ENCODE peak calls at places on chromosomes 4 and X, in nine cellular contexts. K is GM12892, E is HCT116, B is tibial nerve, X is ovary, L is esophagus squamous epithelium, C is GM12891, J is uterus, N is adrenal gland. G is an unnamed sample.

GRCh38 chr4:48909697-48910096 is 3.1 kb upstream of the OCIAD2 start:
- DNase-seq in K (no peak), E (peak), B (no peak), X (no peak), L (no peak), C (no peak), J (peak), N (peak), G (peak)

GRCh38 chr4:82523179-82523578 is 38.6 kb downstream of the TMEM150C start:
- DNase-seq in K (no peak), E (no peak), B (no peak), X (no peak), L (no peak), C (no peak), J (no peak), N (no peak), G (no peak)

GRCh38 chr4:5572114-5572513 is 136.2 kb downstream of the EVC2 start:
- DNase-seq in K (no peak), E (no peak), B (no peak), X (no peak), L (no peak), C (no peak), J (no peak), N (no peak), G (no peak)

GRCh38 chr4:153318696-153319320 is 25.7 kb upstream of the MND1 start:
- DNase-seq in K (peak), E (peak), B (no peak), X (no peak), L (no peak), C (peak), J (no peak), N (peak), G (no peak)

GRCh38 chr4:103996059-103996458 is 276.3 kb upstream of the TACR3 start:
- DNase-seq in K (no peak), E (peak), B (no peak), X (no peak), L (no peak), C (no peak), J (no peak), N (no peak), G (peak)

GRCh38 chrX:2841511-2841910 is 12.8 kb downstream of the GYG2 start:
- DNase-seq in K (no peak), E (no peak), B (no peak), X (no peak), L (no peak), C (no peak), J (no peak), N (no peak), G (no peak)

GRCh38 chr4:15186149-15186548 is 183.9 kb downstream of the CPEB2 start:
- DNase-seq in K (no peak), E (no peak), B (no peak), X (no peak), L (no peak), C (no peak), J (no peak), N (no peak), G (no peak)

GRCh38 chr4:88613417-88613875 is 21.2 kb downstream of the HERC3 start:
- DNase-seq in K (no peak), E (no peak), B (no peak), X (no peak), L (no peak), C (no peak), J (no peak), N (no peak), G (no peak)

GRCh38 chr4:155509619-155510018 is 132.9 kb upstream of the MAP9 start:
- DNase-seq in K (no peak), E (no peak), B (no peak), X (no peak), L (no peak), C (no peak), J (no peak), N (no peak), G (no peak)

GRCh38 chr4:138035781-138036258 is 206.3 kb downstream of the SLC7A11 start:
- DNase-seq in K (peak), E (peak), B (no peak), X (no peak), L (no peak), C (peak), J (no peak), N (no peak), G (peak)

GRCh38 chrX:856901-857300 is 226.3 kb downstream of the SHOX start:
- DNase-seq in K (no peak), E (no peak), B (no peak), X (no peak), L (no peak), C (no peak), J (no peak), N (no peak), G (no peak)

GRCh38 chr4:108060164-108060563 is 70.5 kb downstream of the HADH start:
- DNase-seq in K (no peak), E (peak), B (no peak), X (no peak), L (no peak), C (no peak), J (no peak), N (peak), G (no peak)

GRCh38 chr4:175703956-175704600 is 108.0 kb downstream of the GPM6A start:
- DNase-seq in K (no peak), E (no peak), B (no peak), X (no peak), L (no peak), C (no peak), J (no peak), N (no peak), G (no peak)

GRCh38 chr4:47490550-47490949 is 5.5 kb downstream of the ATP10D start:
- DNase-seq in K (no peak), E (peak), B (no peak), X (no peak), L (no peak), C (no peak), J (no peak), N (no peak), G (no peak)

GRCh38 chr4:86810867-86811266 is 38.3 kb downstream of the SLC10A6 start:
- DNase-seq in K (no peak), E (no peak), B (no peak), X (no peak), L (no peak), C (no peak), J (no peak), N (no peak), G (no peak)

GRCh38 chr4:121484633-121485032 is 103.8 kb upstream of the QRFPR start:
- DNase-seq in K (no peak), E (peak), B (no peak), X (no peak), L (no peak), C (peak), J (no peak), N (peak), G (peak)

GRCh38 chr4:53924333-53925049 is 139.9 kb downstream of the CHIC2 start:
- DNase-seq in K (no peak), E (no peak), B (no peak), X (no peak), L (no peak), C (no peak), J (no peak), N (no peak), G (no peak)

GRCh38 chr4:76429636-76430035 is 5.4 kb upstream of the SHROOM3 start:
- DNase-seq in K (no peak), E (no peak), B (no peak), X (no peak), L (no peak), C (no peak), J (no peak), N (no peak), G (no peak)

GRCh38 chr4:96473246-96473645 is 633.4 kb downstream of the PDHA2 start:
- DNase-seq in K (no peak), E (no peak), B (no peak), X (no peak), L (no peak), C (no peak), J (no peak), N (no peak), G (no peak)

GRCh38 chr4:152050098-152050497 is 289.3 kb upstream of the GATB start:
- DNase-seq in K (no peak), E (no peak), B (no peak), X (no peak), L (no peak), C (no peak), J (no peak), N (no peak), G (no peak)

GRCh38 chr4:28443786-28444412 is 1583.3 kb downstream of the STIM2 start:
- DNase-seq in K (no peak), E (no peak), B (no peak), X (no peak), L (no peak), C (no peak), J (no peak), N (no peak), G (no peak)

GRCh38 chrX:2468406-2469195 is 32.2 kb downstream of the DHRSX start:
- DNase-seq in K (no peak), E (no peak), B (no peak), X (no peak), L (no peak), C (no peak), J (no peak), N (no peak), G (no peak)

GRCh38 chr4:88533937-88534750 is 10.6 kb upstream of the PYURF start:
- DNase-seq in K (no peak), E (no peak), B (no peak), X (no peak), L (no peak), C (no peak), J (no peak), N (no peak), G (no peak)

GRCh38 chr4:16205298-16206164 is 20.7 kb downstream of the TAPT1 start:
- DNase-seq in K (no peak), E (no peak), B (no peak), X (no peak), L (no peak), C (no peak), J (no peak), N (no peak), G (no peak)

GRCh38 chrX:78712381-78712780 is 35.1 kb upstream of the LPAR4 start:
- DNase-seq in K (no peak), E (no peak), B (no peak), X (no peak), L (no peak), C (no peak), J (no peak), N (no peak), G (no peak)

DNA sequence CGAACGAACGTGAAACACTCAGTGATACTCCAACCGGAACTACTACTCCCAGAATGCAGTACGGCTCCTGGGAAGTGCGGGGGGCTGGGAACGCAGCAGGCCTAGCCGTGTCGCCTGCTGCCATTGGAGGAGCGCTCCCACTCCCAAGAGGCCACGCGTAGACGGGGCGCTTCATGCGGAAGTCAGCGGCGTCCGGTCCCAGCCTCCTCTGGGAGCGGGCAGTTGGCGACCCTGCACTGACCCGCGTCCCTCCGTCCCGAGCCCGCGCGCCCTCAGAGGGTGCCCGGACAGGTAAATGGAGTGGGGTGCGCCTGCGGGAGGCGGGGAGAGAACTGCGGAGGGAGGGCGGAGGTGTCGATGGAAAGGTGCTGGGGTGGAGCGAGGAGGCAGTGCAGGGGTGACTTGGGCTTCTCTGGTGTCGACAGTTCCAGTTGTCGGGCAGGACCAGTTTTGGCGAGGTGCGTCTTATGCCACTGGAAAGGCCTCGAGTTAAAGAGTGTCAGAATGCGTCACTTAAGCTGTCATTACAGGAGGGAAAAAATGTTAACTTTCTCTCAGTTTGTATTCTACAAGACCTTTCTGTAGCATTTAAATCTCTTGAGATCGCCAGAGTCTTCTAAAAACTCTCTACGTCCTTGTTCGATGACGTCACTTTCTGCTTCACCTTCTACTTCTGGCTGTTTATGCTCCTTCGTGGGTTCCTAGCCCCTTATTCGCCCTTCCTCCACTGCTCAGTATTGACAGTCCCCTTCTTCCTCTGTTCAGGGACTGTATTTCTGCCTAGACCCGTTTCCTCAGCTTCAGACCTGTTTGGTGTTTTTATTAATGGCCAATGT is at the start of gene VAMP7:
- DNase-seq in K (peak), E (peak), B (peak), X (peak), L (peak), C (peak), J (peak), N (peak), G (peak)
- TF ChIP-seq POLR2A in K (peak), E (no peak), B (peak), X (no peak), L (peak), C (peak), J (peak), N (peak), G (peak)

GRCh38 chrX:11757729-11758399 is at the start of gene MSL3:
- DNase-seq in K (peak), E (no peak), B (peak), X (peak), L (no peak), C (peak), J (peak), N (peak), G (peak)
- TF ChIP-seq POLR2A in K (no peak), E (no peak), B (no peak), X (no peak), L (no peak), C (no peak), J (peak), N (peak), G (peak)

DNA sequence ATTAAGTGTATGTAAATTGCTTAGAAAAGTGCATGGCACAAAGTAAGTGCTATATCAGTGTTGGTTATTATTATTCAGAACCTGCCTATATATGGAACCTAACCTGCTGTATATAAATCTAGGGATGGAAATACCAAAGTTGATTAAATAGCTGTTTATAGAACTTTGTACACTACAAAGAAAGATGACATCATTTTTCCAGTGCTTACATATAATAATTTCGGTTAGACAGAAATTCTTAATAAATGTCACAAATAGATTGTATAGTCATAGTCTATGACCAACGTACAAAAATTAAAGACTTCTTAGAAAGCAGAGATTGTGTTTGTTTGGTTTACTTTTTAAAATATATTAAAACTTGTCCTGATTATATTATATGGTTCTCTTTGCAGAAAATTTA is 4.4 kb downstream of the GYPB start:
- DNase-seq in K (no peak), E (no peak), B (no peak), X (no peak), L (no peak), C (no peak), J (no peak), N (no peak), G (no peak)
- TF ChIP-seq POLR2A in K (no peak), E (no peak), B (no peak), X (no peak), L (no peak), C (no peak), J (no peak), N (no peak), G (no peak)

GRCh38 chrX:43655961-43656494 is at the start of gene MAOA:
- DNase-seq in K (no peak), E (no peak), B (peak), X (peak), L (no peak), C (no peak), J (peak), N (peak), G (no peak)

GRCh38 chrX:43655151-43655676 is 885 bp upstream of the MAOA start:
- DNase-seq in K (no peak), E (no peak), B (peak), X (no peak), L (no peak), C (no peak), J (peak), N (peak), G (no peak)

DNA sequence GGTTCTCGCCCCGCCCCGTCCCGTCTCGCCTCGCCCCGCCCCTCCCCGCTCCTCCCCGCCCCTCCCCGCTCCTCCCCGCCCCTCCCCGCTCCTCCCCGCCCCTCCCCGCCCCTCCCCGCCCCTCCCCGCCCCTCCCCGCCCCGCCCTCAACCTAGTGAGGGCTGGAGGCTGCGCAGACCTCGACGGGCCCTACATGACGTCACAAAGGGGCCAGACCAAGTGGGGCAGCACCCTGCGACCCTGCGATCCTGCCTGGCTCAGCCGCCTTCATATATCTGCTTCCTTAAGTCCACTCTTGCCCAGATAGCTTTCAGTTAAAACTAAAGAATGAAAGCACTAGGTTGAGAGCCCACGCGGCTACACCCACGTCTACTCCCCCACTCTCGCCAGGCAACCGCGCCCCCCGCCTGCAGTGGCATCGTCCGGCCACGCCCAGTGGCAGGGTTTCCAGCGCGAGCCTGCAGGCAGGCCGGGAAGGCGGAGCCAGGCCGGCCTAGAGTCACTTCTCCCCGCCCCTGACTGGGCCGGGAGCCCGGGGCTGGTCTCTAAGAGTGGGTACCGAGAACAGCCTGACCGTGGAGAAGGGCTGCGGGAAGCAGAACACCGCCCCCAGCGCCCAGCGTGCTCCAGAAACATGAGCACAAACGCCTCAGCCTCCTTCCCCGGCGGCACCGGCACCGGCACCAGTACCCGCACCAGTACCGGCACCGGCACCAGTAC is 1.5 kb upstream of the MAOA start:
- DNase-seq in K (peak), E (peak), B (peak), X (peak), L (peak), C (peak), J (peak), N (peak), G (peak)
- TF ChIP-seq POLR2A in K (no peak), E (no peak), B (peak), X (peak), L (peak), C (no peak), J (peak), N (peak), G (peak)

GRCh38 chr4:38523054-38523453 is 140.9 kb upstream of the KLF3 start:
- DNase-seq in K (no peak), E (no peak), B (no peak), X (no peak), L (no peak), C (no peak), J (no peak), N (peak), G (no peak)
- TF ChIP-seq POLR2A in K (no peak), E (no peak), B (no peak), X (no peak), L (no peak), C (no peak), J (no peak), N (no peak), G (no peak)

GRCh38 chr4:90476586-90476985 is 349.4 kb downstream of the CCSER1 start:
- DNase-seq in K (no peak), E (no peak), B (no peak), X (no peak), L (no peak), C (no peak), J (no peak), N (no peak), G (no peak)

GRCh38 chr4:90474484-90474883 is 347.3 kb downstream of the CCSER1 start:
- DNase-seq in K (no peak), E (no peak), B (no peak), X (no peak), L (no peak), C (no peak), J (no peak), N (no peak), G (no peak)
- TF ChIP-seq POLR2A in K (no peak), E (no peak), B (no peak), X (no peak), L (no peak), C (no peak), J (no peak), N (no peak), G (no peak)

DNA sequence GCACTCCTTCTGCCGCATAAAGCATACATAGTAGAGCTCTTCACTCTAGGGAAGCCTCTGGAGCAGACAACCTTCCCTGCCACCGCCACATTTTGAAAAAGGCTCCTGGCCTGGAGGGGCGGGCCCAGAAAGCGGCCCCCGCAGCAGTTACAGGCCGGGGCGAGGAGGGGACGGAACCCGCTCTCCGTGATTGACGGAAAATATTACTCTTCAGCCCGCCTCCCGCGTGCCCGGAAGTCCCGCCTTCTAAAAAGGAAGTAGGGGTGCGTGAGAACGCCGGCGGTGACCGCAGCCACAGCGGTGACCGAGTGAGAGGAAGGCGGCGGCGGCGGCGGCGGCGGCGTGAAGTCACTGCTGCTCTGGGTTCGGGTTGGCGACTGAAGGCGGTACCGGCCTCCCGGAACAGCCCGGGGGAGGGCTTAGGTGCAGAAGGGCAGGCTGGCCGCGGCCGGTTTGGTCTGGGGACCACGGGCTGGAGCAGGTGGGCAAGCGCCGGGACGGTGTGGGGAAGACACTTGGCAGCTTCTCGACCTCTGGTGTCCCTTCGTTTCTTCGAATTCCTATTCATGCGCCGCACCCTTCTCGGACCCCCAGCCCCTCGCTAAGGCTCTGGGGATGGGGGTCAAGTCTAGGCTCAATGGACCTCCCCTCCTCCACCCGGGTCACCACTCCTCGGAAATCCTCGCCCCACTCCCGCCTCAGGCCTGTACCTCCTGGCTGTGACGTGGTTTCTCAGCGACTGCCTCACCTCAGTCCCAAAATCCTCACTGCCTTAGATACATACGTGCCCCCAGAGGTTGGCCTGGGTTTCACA is at the start of gene HCCS:
- DNase-seq in K (peak), E (peak), B (peak), X (peak), L (peak), C (peak), J (peak), N (peak), G (peak)
- TF ChIP-seq POLR2A in K (peak), E (peak), B (no peak), X (peak), L (peak), C (peak), J (peak), N (peak), G (no peak)